ENCODE peak calls at places on chromosomes 4 and X, in four cellular contexts. E, A, B and L are unnamed samples.

GRCh38 chr4:155967098-155967497 is 13.4 kb upstream of the CTSO start:
- DNase-seq in E (no peak), A (no peak), B (no peak), L (no peak)

GRCh38 chrX:39728852-39729587 is 368.7 kb downstream of the BCOR start:
- DNase-seq in A (no peak), E (no peak), B (no peak), L (no peak)

GRCh38 chrX:129754266-129755024 is 15.7 kb downstream of the XPNPEP2 start:
- DNase-seq in E (no peak), B (no peak), A (no peak), L (no peak)

GRCh38 chr4:52989865-52990264 is 127.7 kb downstream of the RASL11B start:
- DNase-seq in A (no peak), B (no peak), E (no peak), L (no peak)

GRCh38 chr4:36841583-36842326 is 402.8 kb upstream of the NWD2 start:
- DNase-seq in A (no peak), E (no peak), B (no peak), L (no peak)

GRCh38 chr4:118273642-118274041 is 79.2 kb downstream of the PRSS12 start:
- DNase-seq in A (no peak), B (no peak), E (no peak), L (no peak)

GRCh38 chr4:186161138-186161537 is 30.2 kb upstream of the CYP4V2 start:
- DNase-seq in A (peak), E (no peak), B (peak), L (peak)

GRCh38 chr4:3387943-3388348 is 53.8 kb upstream of the HGFAC start:
- DNase-seq in A (no peak), B (peak), E (no peak), L (no peak)

GRCh38 chr4:130568746-130569145 is 1472.8 kb downstream of the C4orf33 start:
- DNase-seq in A (no peak), E (no peak), B (no peak), L (no peak)

GRCh38 chr4:169745291-169745690 is 12.5 kb downstream of the HPF1 start:
- DNase-seq in A (no peak), B (no peak), E (no peak), L (no peak)

GRCh38 chr4:141210168-141210567 is 10.5 kb upstream of the ZNF330 start:
- DNase-seq in A (no peak), E (no peak), B (no peak), L (no peak)

GRCh38 chr4:105797225-105797624 is 88.6 kb downstream of the GSTCD start:
- DNase-seq in B (no peak), E (no peak), A (no peak), L (no peak)

GRCh38 chr4:25938251-25939186 is 24.5 kb downstream of the SMIM20 start:
- DNase-seq in A (peak), B (no peak), E (no peak), L (peak)

GRCh38 chr4:139740531-139741041 is 75.0 kb downstream of the MGST2 start:
- DNase-seq in E (peak), B (peak), A (no peak), L (no peak)

GRCh38 chr4:52102587-52102986 is 51.5 kb downstream of the SPATA18 start:
- DNase-seq in E (no peak), A (no peak), B (no peak), L (no peak)

GRCh38 chrX:150182176-150182575 is 180.9 kb upstream of the MAMLD1 start:
- DNase-seq in A (no peak), B (no peak), E (peak), L (no peak)

GRCh38 chrX:72305286-72306084 is at the start of gene CITED1:
- DNase-seq in A (no peak), B (no peak), E (no peak), L (no peak)

GRCh38 chr4:71186566-71187398 is 152.0 kb upstream of the SLC4A4 start:
- DNase-seq in A (peak), B (peak), E (no peak), L (peak)

GRCh38 chr4:147777456-147778091 is 45.7 kb downstream of the ARHGAP10 start:
- DNase-seq in E (no peak), B (no peak), A (no peak), L (no peak)

GRCh38 chrX:153226344-153227190 is 47.5 kb downstream of the MAGEA1 start:
- DNase-seq in E (no peak), A (no peak), B (no peak), L (no peak)

GRCh38 chrX:15816886-15817285 is 26.6 kb downstream of the ZRSR2 start:
- DNase-seq in E (no peak), A (no peak), B (no peak), L (no peak)

GRCh38 chr4:95701500-95701899 is 138.4 kb upstream of the PDHA2 start:
- DNase-seq in A (no peak), E (no peak), B (no peak), L (no peak)

GRCh38 chr4:150970685-150971151 is 44.4 kb downstream of the LRBA start:
- DNase-seq in A (no peak), B (no peak), E (no peak), L (no peak)

GRCh38 chrX:150362599-150363481 is at the start of gene MAMLD1:
- DNase-seq in A (peak), E (peak), B (peak), L (no peak)

GRCh38 chr4:140497776-140498636 is at the start of gene MGAT4D:
- DNase-seq in E (no peak), B (peak), A (no peak), L (peak)

GRCh38 chr4:159298502-159298901 is 195.6 kb downstream of the RAPGEF2 start:
- DNase-seq in A (no peak), E (no peak), B (no peak), L (no peak)

GRCh38 chrX:132710756-132711155 is 221.9 kb upstream of the MBNL3 start:
- DNase-seq in A (no peak), E (no peak), B (no peak), L (no peak)

GRCh38 chrX:71815121-71815905 is 52.2 kb downstream of the CXorf49B start:
- DNase-seq in E (no peak), B (no peak), A (no peak), L (no peak)

GRCh38 chr4:120000591-120001296 is 65.9 kb downstream of the MAD2L1 start:
- DNase-seq in B (no peak), A (no peak), E (no peak), L (no peak)

GRCh38 chr4:182688081-182688480 is 229.1 kb downstream of the DCTD start:
- DNase-seq in A (no peak), E (no peak), B (no peak), L (no peak)

GRCh38 chr4:87150498-87151261 is 69.7 kb downstream of the KLHL8 start:
- DNase-seq in B (peak), E (no peak), A (no peak), L (peak)

GRCh38 chr4:2932951-2933565 is 30.1 kb downstream of the NOP14 start:
- DNase-seq in B (no peak), A (no peak), E (no peak), L (no peak)

GRCh38 chrX:147635186-147635585 is 276.5 kb upstream of the FMR1 start:
- DNase-seq in B (no peak), E (no peak), A (no peak), L (no peak)

GRCh38 chr4:6324999-6325790 is 55.5 kb downstream of the WFS1 start:
- DNase-seq in A (no peak), B (peak), E (no peak), L (no peak)
- TF ChIP-seq POLR2AphosphoS5 in A (no peak), B (no peak), E (peak), L (no peak)

GRCh38 chr4:40576651-40577480 is 52.8 kb downstream of the RBM47 start:
- DNase-seq in B (peak), E (no peak), A (no peak), L (no peak)
- TF ChIP-seq POLR2AphosphoS5 in B (peak), E (peak), A (no peak), L (no peak)

DNA sequence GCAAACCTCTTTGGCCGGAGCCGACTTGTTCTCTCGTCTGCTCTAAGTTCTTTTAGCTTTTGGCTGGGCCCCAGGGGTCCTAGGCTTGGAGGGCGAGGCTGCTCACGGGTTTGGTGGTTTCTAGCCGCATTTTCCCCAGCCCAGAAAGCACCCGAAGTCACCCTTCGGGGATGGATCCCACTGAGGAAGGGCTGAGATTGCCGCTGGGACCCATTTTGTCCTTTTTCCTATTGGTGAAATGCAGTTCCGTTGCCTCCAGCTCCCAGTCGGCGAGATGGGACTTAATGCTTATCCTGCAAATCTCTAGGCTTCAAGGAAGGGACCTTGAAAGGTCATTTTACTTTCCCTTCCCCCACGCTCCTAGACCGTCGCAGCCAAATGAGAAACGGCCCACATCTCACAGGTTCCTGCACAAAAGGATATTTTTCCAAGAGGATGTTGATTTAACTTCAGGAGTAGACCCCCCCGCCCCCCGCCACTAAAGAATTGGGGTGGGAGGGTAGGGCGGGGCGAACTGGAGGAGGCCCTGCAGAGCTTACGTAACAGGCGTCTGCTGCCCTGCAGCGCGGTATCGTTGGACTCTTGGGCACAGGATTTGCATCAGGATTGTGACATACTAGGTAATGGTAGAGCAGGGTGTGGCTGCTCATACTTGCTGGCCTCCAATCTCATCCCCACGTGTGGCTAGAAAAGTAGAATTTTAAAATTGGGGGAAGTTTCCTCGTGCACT is 564 bp downstream of the PGK1 start:
- DNase-seq in A (no peak), E (no peak), B (peak), L (peak)
- TF ChIP-seq POLR2AphosphoS5 in A (no peak), E (no peak), B (peak), L (no peak)

DNA sequence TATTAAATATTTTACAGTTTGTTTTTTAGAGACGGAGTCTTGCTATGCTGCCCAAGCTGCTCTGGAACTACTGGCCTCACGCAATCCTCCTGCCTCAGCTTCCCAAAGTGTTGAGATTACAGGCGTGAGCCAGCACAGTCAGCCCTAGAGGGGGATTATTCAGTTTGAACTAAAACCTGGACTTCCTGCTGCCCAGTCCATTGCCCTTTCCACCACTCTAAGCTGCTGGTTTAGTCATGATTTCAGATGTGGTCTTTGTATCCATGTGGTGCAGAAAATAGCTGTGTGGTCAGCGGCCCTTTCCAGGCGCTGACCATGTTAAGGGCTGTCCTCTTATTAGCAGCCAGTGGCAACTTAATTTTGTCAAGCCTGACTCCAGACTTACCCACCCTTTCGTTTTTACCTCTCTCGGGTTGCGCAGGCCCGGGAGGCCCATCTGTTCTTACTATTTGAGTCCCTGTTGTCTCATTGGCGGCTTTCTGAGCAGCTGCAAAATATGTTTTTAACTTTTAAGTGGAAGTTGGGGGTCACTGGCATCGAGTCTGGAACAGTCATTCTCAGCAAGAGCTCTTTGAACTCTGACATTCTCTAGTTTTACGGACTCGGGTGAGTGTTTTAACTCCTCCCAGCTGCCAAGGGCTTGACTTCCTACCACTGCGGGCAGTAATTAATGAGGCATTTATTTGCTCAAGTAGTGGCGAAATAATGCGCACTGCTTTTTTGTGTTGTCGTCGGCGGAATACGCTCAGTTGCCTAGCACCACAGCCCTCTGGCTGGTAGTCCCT is 772 bp upstream of the VMA21 start:
- DNase-seq in E (no peak), A (peak), B (peak), L (no peak)
- TF ChIP-seq POLR2AphosphoS5 in E (no peak), A (no peak), B (no peak), L (no peak)

GRCh38 chrX:53683556-53684414 is 2.7 kb downstream of the HUWE1 start:
- DNase-seq in E (peak), A (peak), B (peak), L (peak)

GRCh38 chrX:53684415-53685192 is 1.9 kb downstream of the HUWE1 start:
- DNase-seq in A (no peak), E (no peak), B (no peak), L (no peak)

GRCh38 chrX:53685711-53686110 is 808 bp downstream of the HUWE1 start:
- DNase-seq in A (no peak), B (no peak), E (no peak), L (no peak)

GRCh38 chrX:53688300-53688699 is 1.8 kb upstream of the HUWE1 start:
- DNase-seq in E (no peak), A (no peak), B (no peak), L (no peak)

GRCh38 chrX:53686151-53686885 is at the start of gene HUWE1:
- DNase-seq in B (peak), E (no peak), A (no peak), L (peak)
- TF ChIP-seq POLR2AphosphoS5 in B (peak), E (peak), A (peak), L (peak)

GRCh38 chr4:146640021-146640425 is 1.3 kb downstream of the POU4F2 start:
- DNase-seq in E (no peak), A (no peak), B (no peak), L (no peak)

GRCh38 chr4:146643812-146644401 is 5.2 kb downstream of the POU4F2 start:
- DNase-seq in E (no peak), A (no peak), B (no peak), L (no peak)

GRCh38 chr4:146640459-146641061 is 1.9 kb downstream of the POU4F2 start:
- DNase-seq in A (no peak), E (no peak), B (no peak), L (no peak)

GRCh38 chr4:146639414-146639814 is 721 bp downstream of the POU4F2 start:
- DNase-seq in E (no peak), A (no peak), B (no peak), L (no peak)

GRCh38 chr4:146641762-146642161 is 3.1 kb downstream of the POU4F2 start:
- DNase-seq in B (no peak), A (no peak), E (no peak), L (no peak)
- TF ChIP-seq POLR2AphosphoS5 in B (no peak), A (no peak), E (no peak), L (no peak)

DNA sequence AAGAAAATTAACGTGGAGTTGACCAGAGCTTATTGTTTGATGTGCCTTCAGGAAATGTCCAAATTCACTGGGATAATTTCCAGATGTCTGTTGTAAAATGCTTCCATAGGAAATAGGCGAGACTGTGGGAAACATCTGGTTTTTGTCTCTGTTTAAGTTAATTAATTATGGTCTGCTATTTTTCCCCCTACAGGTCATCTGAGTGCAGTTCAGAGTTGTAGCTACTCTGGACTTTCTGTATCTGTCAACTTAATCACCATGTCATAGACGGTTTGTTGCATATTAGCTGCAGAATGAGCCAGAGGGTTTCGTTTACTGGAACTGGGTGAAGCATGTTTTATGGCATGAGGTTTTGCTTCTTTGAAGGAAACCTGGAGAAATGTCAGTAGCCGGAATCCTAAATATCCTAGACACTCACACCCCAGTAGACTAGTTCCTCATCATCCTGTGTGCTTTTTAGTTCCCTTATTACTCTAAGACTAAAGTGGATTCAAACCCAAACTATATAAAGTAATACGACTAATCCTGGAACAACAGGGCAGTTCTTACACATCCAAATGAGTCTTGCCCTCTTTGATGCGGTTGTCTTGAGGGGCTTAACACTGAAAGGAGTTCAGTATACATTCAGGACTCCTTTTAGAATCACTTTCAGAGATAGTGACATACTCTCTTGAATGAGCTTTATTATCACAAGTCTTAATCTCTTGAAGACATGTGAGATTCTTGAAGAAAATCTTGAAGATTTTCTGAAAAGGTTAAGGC is 62.5 kb downstream of the PPEF1 start:
- DNase-seq in E (no peak), A (no peak), B (no peak), L (no peak)
- TF ChIP-seq POLR2AphosphoS5 in E (no peak), A (no peak), B (no peak), L (no peak)

DNA sequence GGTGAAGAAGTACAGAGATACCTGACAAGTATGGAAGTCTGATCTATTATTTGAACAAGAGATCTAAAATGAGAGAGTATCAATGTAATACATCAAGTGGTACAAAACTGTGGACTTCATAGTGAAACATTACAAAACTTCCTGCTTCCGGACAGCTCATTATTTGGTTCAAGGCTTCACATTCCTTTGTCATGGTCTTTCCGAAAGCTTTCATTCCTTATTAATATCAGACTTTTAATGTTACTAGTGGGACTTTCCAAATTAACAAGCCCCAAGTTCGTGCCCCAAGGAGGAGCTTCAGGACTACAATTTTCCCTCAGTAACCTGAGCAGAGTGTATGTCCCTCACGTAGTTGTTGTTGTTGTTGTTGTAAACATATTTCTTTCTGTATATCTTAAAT is 1.2 kb downstream of the CHIC2 start:
- DNase-seq in E (no peak), B (no peak), A (no peak), L (no peak)
- TF ChIP-seq POLR2AphosphoS5 in E (no peak), B (no peak), A (no peak), L (no peak)

DNA sequence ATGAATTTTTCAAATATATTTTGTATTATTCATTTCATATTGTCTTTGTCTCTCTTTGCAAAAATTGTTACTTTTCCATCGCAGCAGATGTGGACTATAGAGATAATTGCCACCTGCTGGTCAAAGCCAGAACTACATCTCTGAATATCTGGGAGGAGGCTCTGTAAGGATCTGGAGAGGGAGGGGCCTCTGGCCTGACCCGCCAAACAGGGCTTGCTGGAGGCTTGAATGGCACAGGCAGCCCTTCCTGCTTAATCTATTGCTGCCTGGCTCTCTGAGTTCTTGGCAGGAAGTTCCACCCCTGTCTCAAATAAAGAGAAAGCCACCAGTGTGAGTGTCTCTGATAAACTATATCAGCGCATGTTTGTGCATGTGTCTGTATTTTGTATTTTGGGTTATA is 132.4 kb downstream of the ZMAT1 start:
- DNase-seq in B (peak), A (peak), E (no peak), L (no peak)
- TF ChIP-seq POLR2AphosphoS5 in B (no peak), A (no peak), E (no peak), L (no peak)